ENCODE peak calls at places on chromosomes 7 and 10, in seven cellular contexts. M is pancreas, Z is AG04450, S is sigmoid colon, J is choroid plexus epithelial cell, T is HepG2, F is A549. H is an unnamed sample.

GRCh38 chr10:6049031-6049400 is 13.2 kb downstream of the IL2RA start:
- DNase-seq in M (no peak), Z (no peak), S (peak), J (no peak), T (no peak), F (no peak), H (no peak)

GRCh38 chr10:119452396-119452795 is 90.1 kb downstream of the RGS10 start:
- DNase-seq in M (no peak), Z (no peak), S (no peak), J (no peak), T (no peak), F (no peak), H (no peak)

GRCh38 chr7:151696738-151697514 is 177.2 kb upstream of the RHEB start:
- DNase-seq in M (no peak), Z (no peak), S (no peak), J (no peak), T (peak), F (peak), H (no peak)

GRCh38 chr7:142301923-142302550 is 44.2 kb upstream of the PRSS58 start:
- DNase-seq in M (no peak), Z (no peak), S (no peak), J (peak), T (no peak), F (peak), H (peak)

GRCh38 chr7:20403356-20403755 is 72.7 kb downstream of the ITGB8 start:
- DNase-seq in M (peak), Z (no peak), S (peak), J (peak), T (no peak), F (no peak), H (no peak)

GRCh38 chr7:112938895-112939588 is 147.6 kb downstream of the GPR85 start:
- DNase-seq in M (peak), Z (no peak), S (peak), J (peak), T (peak), F (no peak), H (peak)

GRCh38 chr7:139680676-139681462 is 96.9 kb downstream of the HIPK2 start:
- DNase-seq in M (no peak), Z (peak), S (no peak), J (peak), T (no peak), F (peak), H (no peak)

GRCh38 chr7:25305831-25306230 is 77.5 kb upstream of the NPVF start:
- DNase-seq in M (no peak), Z (no peak), S (no peak), J (no peak), T (no peak), F (no peak), H (no peak)

GRCh38 chr7:29807179-29807841 is 1.0 kb downstream of the WIPF3 start:
- DNase-seq in M (peak), Z (no peak), S (no peak), J (no peak), T (peak), F (peak), H (no peak)

GRCh38 chr10:22338260-22338894 is 6.9 kb upstream of the SPAG6 start:
- DNase-seq in M (no peak), Z (no peak), S (no peak), J (no peak), T (no peak), F (no peak), H (no peak)

GRCh38 chr10:22341936-22342222 is 3.4 kb upstream of the SPAG6 start:
- DNase-seq in M (no peak), Z (no peak), S (no peak), J (no peak), T (no peak), F (no peak), H (no peak)

GRCh38 chr10:22341190-22341935 is 3.9 kb upstream of the SPAG6 start:
- DNase-seq in M (no peak), Z (no peak), S (no peak), J (peak), T (no peak), F (peak), H (no peak)

GRCh38 chr10:22340362-22341189 is 4.7 kb upstream of the SPAG6 start:
- DNase-seq in M (peak), Z (peak), S (peak), J (peak), T (peak), F (peak), H (peak)

DNA sequence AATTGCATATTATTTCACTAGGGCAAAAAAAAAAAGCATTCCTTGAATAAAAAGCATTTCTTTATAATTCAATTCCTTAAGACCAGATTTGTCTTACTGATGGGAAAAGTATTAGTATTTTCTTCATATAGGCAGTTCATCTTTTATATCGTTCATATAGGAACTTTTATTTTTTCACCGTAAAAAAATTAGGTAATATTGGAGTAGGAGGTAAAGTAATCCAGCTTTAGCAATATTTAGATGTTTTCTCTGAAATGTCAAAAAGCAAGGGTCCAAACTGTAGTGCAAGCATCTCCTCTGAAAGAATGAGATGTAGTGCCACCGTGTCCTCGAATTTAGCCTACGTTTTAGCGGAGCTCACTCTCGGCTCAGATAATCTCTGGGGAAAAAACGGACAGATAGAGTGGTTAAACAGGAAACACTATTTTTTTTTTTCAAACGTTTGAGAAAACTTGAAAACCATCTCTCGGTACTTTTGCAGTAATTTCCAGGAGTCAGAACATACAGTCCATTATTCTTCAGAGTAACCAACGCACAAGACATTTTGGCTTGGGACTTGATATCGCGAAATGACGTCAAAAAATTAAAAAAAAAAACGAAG is 5.4 kb upstream of the SPAG6 start:
- DNase-seq in M (no peak), Z (no peak), S (no peak), J (no peak), T (no peak), F (no peak), H (no peak)
- H3K4me3 ChIP-seq in M (peak), Z (peak), S (peak), J (peak), T (peak), F (peak), H (peak)

DNA sequence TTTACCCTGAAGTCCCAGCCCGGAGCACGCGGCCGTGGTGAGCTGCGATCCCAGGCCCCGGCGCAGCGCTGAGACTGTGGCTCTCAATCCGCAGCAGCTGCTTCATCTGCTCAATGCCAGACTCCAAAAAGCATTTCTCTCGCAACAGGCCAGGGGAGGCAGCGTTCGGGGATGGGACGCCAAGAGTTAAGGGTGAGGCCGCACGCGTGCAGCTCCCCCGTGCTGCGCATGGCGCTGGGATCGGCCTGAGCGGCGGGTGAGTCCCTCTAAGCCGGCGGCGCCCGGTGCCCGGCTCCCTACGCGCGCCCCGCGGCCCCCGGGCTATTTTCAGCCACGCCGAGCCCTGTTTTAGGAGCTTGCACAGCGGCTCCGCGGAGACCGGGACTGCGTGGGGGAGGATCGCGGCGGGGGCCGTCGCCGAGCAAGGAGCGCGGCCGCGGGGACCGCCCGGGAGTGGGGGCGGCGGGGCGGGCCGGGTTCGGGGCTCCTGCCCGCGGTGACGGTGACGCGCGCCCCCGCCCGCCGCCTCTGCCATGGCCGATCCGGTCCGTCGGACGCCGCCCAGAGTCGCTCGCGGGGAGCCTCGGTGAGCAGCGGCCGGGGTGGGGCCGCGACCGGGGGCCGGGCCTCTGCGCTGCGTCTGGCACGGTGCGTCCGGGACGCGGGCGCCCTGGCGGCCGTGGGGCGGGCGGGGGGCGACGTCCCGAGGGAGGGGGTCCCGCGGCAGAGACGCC is 29.4 kb upstream of the JAKMIP3 start:
- DNase-seq in M (peak), Z (no peak), S (no peak), J (peak), T (no peak), F (peak), H (no peak)
- H3K4me3 ChIP-seq in M (peak), Z (peak), S (peak), J (peak), T (peak), F (peak), H (peak)

GRCh38 chr10:37937864-37938263 is 38.6 kb downstream of the ZNF25 start:
- DNase-seq in M (no peak), Z (no peak), S (no peak), J (no peak), T (no peak), F (no peak), H (no peak)
- H3K4me3 ChIP-seq in M (no peak), Z (no peak), S (no peak), J (no peak), T (no peak), F (no peak), H (no peak)

DNA sequence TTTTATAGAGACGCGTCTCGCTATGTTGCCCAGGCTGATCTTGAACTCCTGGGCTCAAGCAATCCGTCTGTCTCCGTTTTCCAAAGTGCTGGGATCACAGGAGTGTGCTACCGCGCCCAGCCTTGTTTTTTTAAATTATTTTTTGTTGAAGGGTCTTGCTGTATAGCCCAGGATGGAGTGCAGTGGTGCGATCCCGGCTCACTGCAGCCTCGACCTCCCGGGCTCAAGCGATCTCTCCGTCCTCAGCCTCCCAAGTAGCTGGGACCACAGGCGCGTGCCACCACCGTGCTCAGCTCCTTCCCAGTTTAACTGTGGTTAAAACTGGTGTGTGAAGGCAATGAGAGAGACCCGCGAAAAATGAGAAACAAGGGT is 11.0 kb upstream of the HNRNPF start:
- DNase-seq in M (no peak), Z (no peak), S (no peak), J (no peak), T (no peak), F (no peak), H (no peak)
- H3K4me3 ChIP-seq in M (peak), Z (peak), S (peak), J (peak), T (peak), F (peak), H (peak)

GRCh38 chr7:54546081-54546985 is 4.2 kb downstream of the VSTM2A start:
- DNase-seq in M (no peak), Z (no peak), S (no peak), J (no peak), T (peak), F (peak), H (no peak)
- H3K4me3 ChIP-seq in M (no peak), Z (no peak), S (peak), J (no peak), T (peak), F (peak), H (no peak)

H was measured in Jurkat, Clone E6-1.